ENCODE peak calls at places on chromosomes 11 and 22, in five cellular contexts. X is OCI-LY7, N is prostate gland, Y is testis, B is RWPE2. S is an unnamed sample.

GRCh38 chr22:50314455-50315288 is 7.2 kb upstream of the PLXNB2 start:
- DNase-seq in N (no peak), X (peak; percentile 93), Y (no peak), B (peak; percentile 61), S (peak; percentile 91)

GRCh38 chr22:46979506-46979905 is 217.1 kb downstream of the TBC1D22A start:
- DNase-seq in B (no peak), Y (no peak), X (no peak), N (no peak), S (no peak)

GRCh38 chr22:35921777-35922176 is 106.8 kb downstream of the RBFOX2 start:
- DNase-seq in B (no peak), X (peak; percentile 86), N (peak; percentile 59), Y (peak; percentile 73), S (peak; percentile 74)

GRCh38 chr11:119525180-119525854 is 102.3 kb upstream of the THY1 start:
- DNase-seq in X (no peak), B (no peak), Y (no peak), N (no peak), S (no peak)

GRCh38 chr22:30947821-30948454 is 20.6 kb downstream of the MORC2 start:
- DNase-seq in Y (no peak), B (no peak), N (no peak), X (peak; percentile 44), S (no peak)

GRCh38 chr22:46085831-46086576 is 64.3 kb upstream of the PPARA start:
- DNase-seq in B (peak; percentile 96), Y (no peak), X (no peak), N (peak; percentile 81), S (peak; percentile 90)

GRCh38 chr11:77705877-77706579 is 68.4 kb upstream of the CLNS1A start:
- DNase-seq in X (no peak), N (no peak), B (no peak), Y (no peak), S (no peak)

GRCh38 chr22:21800552-21801303 is 65.1 kb upstream of the YPEL1 start:
- DNase-seq in X (no peak), B (no peak), N (no peak), Y (no peak), S (no peak)

GRCh38 chr11:2797181-2797711 is 88.3 kb downstream of the CDKN1C start:
- DNase-seq in N (peak; percentile 49), B (peak; percentile 54), Y (peak; percentile 9), X (no peak), S (peak; percentile 15)

GRCh38 chr22:29116397-29117123 is 43.7 kb downstream of the KREMEN1 start:
- DNase-seq in N (no peak), X (no peak), B (no peak), Y (no peak), S (no peak)

GRCh38 chr11:109853156-109853776 is 239.9 kb upstream of the ZC3H12C start:
- DNase-seq in B (no peak), N (no peak), Y (no peak), X (peak; percentile 47), S (no peak)

GRCh38 chr22:50281957-50282356 is 11.8 kb upstream of the MAPK11 start:
- DNase-seq in B (no peak), X (no peak), N (no peak), Y (no peak), S (no peak)

GRCh38 chr11:36311926-36312592 is 16.0 kb downstream of the PRR5L start:
- DNase-seq in N (no peak), X (no peak), B (no peak), Y (no peak), S (no peak)

GRCh38 chr11:86469491-86470388 is 95.1 kb downstream of the CCDC81 start:
- DNase-seq in N (no peak), B (no peak), Y (peak; percentile 59), X (no peak), S (no peak)

GRCh38 chr22:43956805-43957463 is 1.7 kb downstream of the SAMM50 start:
- DNase-seq in B (no peak), Y (no peak), X (no peak), N (no peak), S (no peak)

GRCh38 chr11:19557720-19558140 is 154.9 kb upstream of the NAV2 start:
- DNase-seq in B (no peak), Y (peak; percentile 82), N (peak; percentile 72), X (peak; percentile 67), S (peak; percentile 57)

GRCh38 chr11:57156928-57157327 is 24.8 kb upstream of the LRRC55 start:
- DNase-seq in Y (no peak), B (no peak), X (no peak), N (no peak), S (no peak)

GRCh38 chr11:88709567-88709966 is 356.2 kb downstream of the GRM5 start:
- DNase-seq in Y (no peak), B (peak; percentile 49), N (no peak), X (no peak), S (no peak)

GRCh38 chr11:69495441-69496201 is 14.2 kb downstream of the LINC01488 start:
- DNase-seq in X (no peak), B (no peak), N (no peak), Y (no peak), S (no peak)

GRCh38 chr11:32229566-32230240 is 138.8 kb downstream of the RCN1 start:
- DNase-seq in Y (no peak), B (no peak), N (no peak), X (no peak), S (no peak)

GRCh38 chr11:2691991-2692841 is 7.6 kb downstream of the KCNQ1OT1 start:
- DNase-seq in N (no peak), B (peak; percentile 33), Y (no peak), X (peak; percentile 45), S (peak; percentile 44)

GRCh38 chr11:89175796-89176195 is 1.9 kb upstream of the TYR start:
- DNase-seq in Y (no peak), B (no peak), N (no peak), X (no peak), S (no peak)

GRCh38 chr11:67638535-67639437 is 777 bp downstream of the TBX10 start:
- DNase-seq in X (no peak), B (no peak), Y (no peak), N (no peak), S (no peak)

GRCh38 chr11:117914398-117914761 is 14.8 kb downstream of the TMPRSS13 start:
- DNase-seq in X (no peak), Y (no peak), B (peak; percentile 35), N (no peak), S (no peak)

GRCh38 chr11:113162590-113162961 is 151.8 kb upstream of the TTC12 start:
- DNase-seq in B (no peak), Y (peak; percentile 49), N (no peak), X (no peak), S (no peak)

GRCh38 chr22:40416636-40417035 is 46.2 kb downstream of the SGSM3 start:
- DNase-seq in X (no peak), Y (no peak), N (no peak), B (no peak), S (no peak)

GRCh38 chr22:25960375-25960774 is 208.9 kb upstream of the SEZ6L start:
- DNase-seq in Y (no peak), N (no peak), B (no peak), X (no peak), S (no peak)

GRCh38 chr22:33848251-33848650 is 72.0 kb downstream of the LARGE1 start:
- DNase-seq in N (no peak), Y (no peak), X (no peak), B (no peak), S (no peak)

GRCh38 chr11:46560300-46561025 is 33.4 kb downstream of the AMBRA1 start:
- DNase-seq in N (peak; percentile 22), B (no peak), Y (no peak), X (peak; percentile 59), S (no peak)
- H3K27ac ChIP-seq in N (peak overlapping the region; percentile 52), B (peak overlapping the region; percentile 30), Y (peak overlapping the region; percentile 79), X (peak overlapping the region; percentile 61), S (peak overlapping the region; percentile 63)

DNA sequence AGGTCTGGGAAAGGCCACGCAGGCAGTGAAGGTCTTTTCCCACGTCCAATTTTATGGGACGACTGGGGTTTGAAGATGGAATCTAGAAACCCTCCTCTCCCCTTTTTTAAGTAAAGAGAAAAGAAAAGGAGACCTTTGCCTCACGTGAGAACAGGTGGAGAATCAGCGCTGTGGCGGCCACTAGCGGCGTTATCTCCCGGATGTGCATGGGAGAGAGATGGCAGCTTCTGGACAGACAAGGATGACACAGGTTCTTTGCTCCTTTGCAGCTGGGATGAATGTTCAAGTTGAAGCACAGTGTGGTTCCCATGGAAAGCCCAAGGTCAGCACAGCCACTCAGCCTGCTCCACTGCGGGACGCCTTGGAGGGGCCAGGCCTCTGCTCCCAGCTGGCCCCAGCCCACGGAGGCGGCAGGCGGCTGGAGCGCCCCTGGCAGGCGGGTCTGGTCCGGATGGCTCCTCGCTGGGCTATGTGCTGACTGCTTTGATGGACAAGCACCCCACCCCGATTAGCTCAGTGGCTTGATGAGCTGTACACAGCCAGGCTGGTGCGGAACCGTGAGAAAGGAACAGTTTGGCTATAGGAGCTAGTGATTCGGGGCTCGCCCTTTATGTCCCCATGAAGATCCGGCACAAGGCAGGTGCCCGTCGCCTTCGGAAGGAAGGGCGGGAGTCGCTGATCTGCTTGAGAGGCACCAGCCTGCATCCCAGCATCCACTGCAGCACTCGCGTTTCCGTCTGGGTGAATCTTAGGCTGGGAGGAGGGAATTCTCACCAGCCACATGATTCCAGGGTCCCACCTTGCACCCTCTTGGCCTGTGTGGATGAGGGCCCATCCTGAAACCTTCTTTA is 14.5 kb upstream of the BID start:
- DNase-seq in X (no peak), N (no peak), Y (no peak), B (no peak), S (no peak)
- TF ChIP-seq CTCF in X (no peak), N (no peak), Y (no peak), B (no peak), S (peak; percentile 13)

DNA sequence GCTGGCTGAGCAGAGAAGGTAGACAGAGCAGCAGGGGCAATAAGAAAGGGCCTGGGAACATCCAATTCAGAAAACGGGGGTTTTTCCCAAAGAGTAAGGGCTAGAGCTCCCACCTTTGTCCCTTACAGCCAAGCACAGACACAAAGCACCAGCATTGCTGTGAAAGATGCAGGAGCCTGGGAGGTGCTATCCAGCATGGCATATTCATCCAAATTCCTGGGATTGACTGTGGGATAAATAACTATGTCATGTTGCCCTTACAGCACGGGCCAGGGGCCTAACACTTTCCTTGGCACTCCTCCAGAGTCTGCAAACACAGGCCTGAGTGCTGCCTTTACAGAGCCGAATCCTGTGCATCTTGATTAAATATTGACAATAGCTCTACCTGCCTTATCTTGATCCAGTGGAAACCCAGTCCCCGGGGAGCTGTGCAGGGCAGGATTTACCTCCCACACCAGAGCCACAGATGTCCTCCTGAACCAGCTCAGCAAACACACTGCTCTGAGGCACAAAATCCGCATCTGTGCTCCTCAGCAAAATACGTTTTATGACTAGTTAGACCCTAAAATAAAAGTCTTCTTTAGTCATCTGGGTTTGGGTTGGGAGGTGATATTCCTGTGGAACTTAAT is 36.3 kb downstream of the POU2AF3 start:
- DNase-seq in N (peak; percentile 73), Y (no peak), B (no peak), X (no peak), S (no peak)
- H3K4me1 ChIP-seq in N (peaks cover 12% of the 10 kb centered on the region), Y (peaks cover 32% of the 10 kb centered on the region), B (no peaks in the 10 kb centered on the region), X (peaks cover 4% of the 10 kb centered on the region), S (no peaks in the 10 kb centered on the region)

GRCh38 chr11:64501500-64502427 is 89.3 kb upstream of the SLC22A12 start:
- DNase-seq in B (no peak), N (no peak), X (no peak), Y (no peak), S (no peak)
- H3K27ac ChIP-seq in B (no peak overlapping the region), N (no peak overlapping the region), X (no peak overlapping the region), Y (no peak overlapping the region), S (no peak overlapping the region)

DNA sequence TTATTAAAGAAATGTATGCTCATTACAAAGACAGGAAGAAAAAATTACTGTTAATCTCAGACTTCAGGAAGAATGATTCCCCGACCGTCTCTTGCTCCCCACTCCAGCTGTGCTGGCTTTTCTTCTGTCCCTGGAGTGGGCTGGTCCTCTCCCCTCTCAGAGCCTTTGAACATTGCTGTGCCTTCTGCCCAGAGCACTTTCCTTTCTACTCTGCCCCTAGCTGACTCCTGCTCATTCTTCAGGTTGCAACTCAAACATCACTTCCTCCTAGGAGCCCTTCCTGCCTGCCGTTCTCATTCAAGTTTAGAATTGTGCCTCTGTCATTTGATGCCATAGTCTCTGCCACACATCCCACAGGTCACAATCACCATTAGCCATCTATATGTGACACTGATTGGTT is 329.5 kb downstream of the MIAT start:
- DNase-seq in X (no peak), N (no peak), Y (no peak), B (no peak), S (no peak)
- TF ChIP-seq CTCF in X (no peak), N (no peak), Y (no peak), B (no peak), S (no peak)

S was measured in Peyer's patch.